ENCODE peak calls at places on chromosomes 12 and 14, in five cellular contexts. D is EL, L is NCI-H1105 treated with DMSO at 0.1 percent for 48 hours, H is iPS-NIHi11, K is H4. F is an unnamed sample.

GRCh38 chr12:132305991-132306884 is 23.2 kb downstream of the GALNT9 start:
- DNase-seq in D (no peak), L (no peak), K (no peak), H (no peak), F (no peak)

GRCh38 chr12:54005853-54006699 is 2.7 kb upstream of the HOXC8 start:
- DNase-seq in H (peak), D (peak), K (peak), L (peak), F (peak)

GRCh38 chr14:35404496-35405303 is at the start of gene NFKBIA:
- DNase-seq in L (peak), D (peak), H (peak), K (peak), F (peak)

GRCh38 chr12:72133497-72134055 is 138.6 kb upstream of the TRHDE start:
- DNase-seq in K (no peak), D (peak), L (no peak), H (no peak), F (no peak)

GRCh38 chr12:110906088-110906487 is 14.3 kb downstream of the MYL2 start:
- DNase-seq in H (no peak), L (no peak), D (no peak), K (no peak), F (no peak)

GRCh38 chr12:78402366-78403134 is 462.0 kb upstream of the SYT1 start:
- DNase-seq in D (no peak), H (no peak), K (no peak), L (peak), F (no peak)

GRCh38 chr14:92759300-92759678 is 10.9 kb upstream of the LGMN start:
- DNase-seq in H (peak), D (peak), L (peak), K (peak), F (no peak)

GRCh38 chr14:70891741-70892140 is 15.5 kb upstream of the PCNX1 start:
- DNase-seq in K (no peak), L (no peak), H (no peak), D (no peak), F (no peak)

GRCh38 chr14:106308839-106309389 is 782.5 kb downstream of the TMEM121 start:
- DNase-seq in K (peak), L (no peak), H (peak), D (no peak), F (no peak)

GRCh38 chr12:131836193-131836592 is 8.0 kb downstream of the MMP17 start:
- DNase-seq in L (no peak), K (no peak), D (no peak), H (no peak), F (no peak)

GRCh38 chr12:10408842-10409241 is 715 bp downstream of the KLRC4 start:
- DNase-seq in D (no peak), L (no peak), K (no peak), H (no peak), F (no peak)

GRCh38 chr14:99707420-99707819 is 23.3 kb downstream of the CYP46A1 start:
- DNase-seq in H (no peak), K (no peak), D (no peak), L (no peak), F (no peak)

GRCh38 chr12:97639702-97640101 is 177.1 kb downstream of the RMST start:
- DNase-seq in D (no peak), L (no peak), H (no peak), K (no peak), F (peak)

GRCh38 chr14:63672417-63673180 is 30.9 kb upstream of the WDR89 start:
- DNase-seq in L (peak), K (no peak), H (no peak), D (peak), F (no peak)

GRCh38 chr12:22738945-22739344 is 114.0 kb downstream of the ETNK1 start:
- DNase-seq in H (no peak), K (no peak), D (peak), L (no peak), F (no peak)

GRCh38 chr12:56338643-56339422 is at the start of gene IL23A:
- DNase-seq in H (peak), K (no peak), D (peak), L (no peak), F (peak)

GRCh38 chr12:113456199-113456598 is 15.5 kb downstream of the LHX5 start:
- DNase-seq in D (no peak), K (no peak), L (no peak), H (no peak), F (no peak)

GRCh38 chr12:5630101-5630500 is 198.2 kb downstream of the NTF3 start:
- DNase-seq in K (no peak), D (no peak), H (no peak), L (no peak), F (no peak)

GRCh38 chr14:37819155-37820015 is 224.0 kb downstream of the TTC6 start:
- DNase-seq in K (no peak), H (no peak), L (no peak), D (peak), F (no peak)

GRCh38 chr12:102480401-102480800 is at the start of gene IGF1:
- DNase-seq in K (no peak), H (no peak), D (peak), L (no peak), F (no peak)

GRCh38 chr12:40942326-40942725 is 245.8 kb upstream of the PDZRN4 start:
- DNase-seq in L (no peak), H (no peak), K (peak), D (peak), F (peak)

GRCh38 chr14:29462772-29463171 is 464.9 kb downstream of the PRKD1 start:
- DNase-seq in K (no peak), L (no peak), D (no peak), H (no peak), F (no peak)

GRCh38 chr12:58171914-58172313 is 230.5 kb downstream of the ATP23 start:
- DNase-seq in D (peak), H (no peak), L (no peak), K (no peak), F (no peak)

GRCh38 chr14:86799244-86799647 is 1193.7 kb downstream of the GALC start:
- DNase-seq in H (no peak), D (peak), L (peak), K (peak), F (no peak)

GRCh38 chr14:89284368-89285058 is 132.5 kb downstream of the FOXN3 start:
- DNase-seq in H (no peak), K (no peak), L (no peak), D (peak), F (no peak)

GRCh38 chr14:72812292-72812851 is 81.5 kb downstream of the DPF3 start:
- DNase-seq in K (no peak), H (peak), L (no peak), D (no peak), F (no peak)

GRCh38 chr12:118541071-118541470 is 164.7 kb downstream of the SUDS3 start:
- DNase-seq in H (no peak), K (no peak), D (no peak), L (no peak), F (no peak)

GRCh38 chr12:53219116-53219955 is 12.3 kb upstream of the ITGB7 start:
- DNase-seq in H (no peak), D (peak), L (no peak), K (peak), F (no peak)

GRCh38 chr14:21917699-21918436 is 244.2 kb upstream of the OR4E1 start:
- DNase-seq in K (peak), H (peak), D (peak), L (peak), F (peak)

GRCh38 chr14:40870252-40870651 is 736.4 kb upstream of the LRFN5 start:
- DNase-seq in D (no peak), K (no peak), L (peak), H (no peak), F (no peak)

GRCh38 chr14:93994919-93995682 is 2.0 kb upstream of the CCDC197 start:
- DNase-seq in K (peak), L (no peak), H (peak), D (peak), F (no peak)